ENCODE peak calls at places on chromosomes 5 and 9, in seven cellular contexts. One of them, this sample, is unnamed.

GRCh38 chr9:120755827-120756434 is 37.3 kb downstream of the FBXW2 start:
- DNase-seq in LHCN-M2: peak
- DNase-seq in stimulated activated CD4-positive, alpha-beta T cell treated with anti-CD3 and anti-CD28 coated beads, Interleukin-1b, Interleukin-23, amount 100 ng/mL, for 1 hour: peak
- DNase-seq in OCI-M1: peak
- DNase-seq in HTR-8/SVneo: peak
- DNase-seq in Calu3: peak
- DNase-seq in NCI-H2171: no peak
- DNase-seq in this sample: peak

GRCh38 chr9:107704791-107705190 is 215.2 kb upstream of the KLF4 start:
- DNase-seq in LHCN-M2: no peak
- DNase-seq in stimulated activated CD4-positive, alpha-beta T cell treated with anti-CD3 and anti-CD28 coated beads, Interleukin-1b, Interleukin-23, amount 100 ng/mL, for 1 hour: no peak
- DNase-seq in OCI-M1: no peak
- DNase-seq in HTR-8/SVneo: no peak
- DNase-seq in Calu3: no peak
- DNase-seq in NCI-H2171: no peak
- DNase-seq in this sample: no peak

GRCh38 chr9:94593459-94594345 is at the start of gene FBP2:
- DNase-seq in LHCN-M2: no peak
- DNase-seq in stimulated activated CD4-positive, alpha-beta T cell treated with anti-CD3 and anti-CD28 coated beads, Interleukin-1b, Interleukin-23, amount 100 ng/mL, for 1 hour: no peak
- DNase-seq in OCI-M1: no peak
- DNase-seq in HTR-8/SVneo: no peak
- DNase-seq in Calu3: no peak
- DNase-seq in NCI-H2171: no peak
- DNase-seq in this sample: no peak

GRCh38 chr5:9540791-9541190 is 5.1 kb downstream of the SEMA5A start:
- DNase-seq in LHCN-M2: peak
- DNase-seq in stimulated activated CD4-positive, alpha-beta T cell treated with anti-CD3 and anti-CD28 coated beads, Interleukin-1b, Interleukin-23, amount 100 ng/mL, for 1 hour: no peak
- DNase-seq in OCI-M1: no peak
- DNase-seq in HTR-8/SVneo: no peak
- DNase-seq in Calu3: no peak
- DNase-seq in NCI-H2171: no peak
- DNase-seq in this sample: no peak

GRCh38 chr5:150999704-151000452 is 20.5 kb upstream of the GPX3 start:
- DNase-seq in LHCN-M2: peak
- DNase-seq in stimulated activated CD4-positive, alpha-beta T cell treated with anti-CD3 and anti-CD28 coated beads, Interleukin-1b, Interleukin-23, amount 100 ng/mL, for 1 hour: no peak
- DNase-seq in OCI-M1: no peak
- DNase-seq in HTR-8/SVneo: no peak
- DNase-seq in Calu3: no peak
- DNase-seq in NCI-H2171: no peak
- DNase-seq in this sample: no peak

GRCh38 chr9:72817413-72817812 is 135.4 kb downstream of the ALDH1A1 start:
- DNase-seq in LHCN-M2: no peak
- DNase-seq in stimulated activated CD4-positive, alpha-beta T cell treated with anti-CD3 and anti-CD28 coated beads, Interleukin-1b, Interleukin-23, amount 100 ng/mL, for 1 hour: no peak
- DNase-seq in OCI-M1: no peak
- DNase-seq in HTR-8/SVneo: no peak
- DNase-seq in Calu3: no peak
- DNase-seq in NCI-H2171: no peak
- DNase-seq in this sample: no peak

GRCh38 chr9:128190013-128190412 is 1.4 kb downstream of the CIZ1 start:
- DNase-seq in LHCN-M2: no peak
- DNase-seq in stimulated activated CD4-positive, alpha-beta T cell treated with anti-CD3 and anti-CD28 coated beads, Interleukin-1b, Interleukin-23, amount 100 ng/mL, for 1 hour: no peak
- DNase-seq in OCI-M1: no peak
- DNase-seq in HTR-8/SVneo: no peak
- DNase-seq in Calu3: no peak
- DNase-seq in NCI-H2171: no peak
- DNase-seq in this sample: no peak

GRCh38 chr5:80707645-80708044 is 52.9 kb upstream of the DHFR start:
- DNase-seq in LHCN-M2: peak
- DNase-seq in stimulated activated CD4-positive, alpha-beta T cell treated with anti-CD3 and anti-CD28 coated beads, Interleukin-1b, Interleukin-23, amount 100 ng/mL, for 1 hour: no peak
- DNase-seq in OCI-M1: no peak
- DNase-seq in HTR-8/SVneo: no peak
- DNase-seq in Calu3: no peak
- DNase-seq in NCI-H2171: no peak
- DNase-seq in this sample: no peak

GRCh38 chr5:12023614-12024241 is 119.5 kb upstream of the CTNND2 start:
- DNase-seq in LHCN-M2: peak
- DNase-seq in stimulated activated CD4-positive, alpha-beta T cell treated with anti-CD3 and anti-CD28 coated beads, Interleukin-1b, Interleukin-23, amount 100 ng/mL, for 1 hour: no peak
- DNase-seq in OCI-M1: peak
- DNase-seq in HTR-8/SVneo: peak
- DNase-seq in Calu3: peak
- DNase-seq in NCI-H2171: peak
- DNase-seq in this sample: no peak

GRCh38 chr5:14190194-14191164 is 47.3 kb downstream of the TRIO start:
- DNase-seq in LHCN-M2: peak
- DNase-seq in stimulated activated CD4-positive, alpha-beta T cell treated with anti-CD3 and anti-CD28 coated beads, Interleukin-1b, Interleukin-23, amount 100 ng/mL, for 1 hour: no peak
- DNase-seq in OCI-M1: peak
- DNase-seq in HTR-8/SVneo: peak
- DNase-seq in Calu3: peak
- DNase-seq in NCI-H2171: peak
- DNase-seq in this sample: no peak

GRCh38 chr9:69499401-69499800 is 172.8 kb downstream of the APBA1 start:
- DNase-seq in LHCN-M2: no peak
- DNase-seq in stimulated activated CD4-positive, alpha-beta T cell treated with anti-CD3 and anti-CD28 coated beads, Interleukin-1b, Interleukin-23, amount 100 ng/mL, for 1 hour: no peak
- DNase-seq in OCI-M1: no peak
- DNase-seq in HTR-8/SVneo: no peak
- DNase-seq in Calu3: no peak
- DNase-seq in NCI-H2171: no peak
- DNase-seq in this sample: no peak

GRCh38 chr9:75150512-75150911 is 62.2 kb downstream of the OSTF1 start:
- DNase-seq in LHCN-M2: no peak
- DNase-seq in stimulated activated CD4-positive, alpha-beta T cell treated with anti-CD3 and anti-CD28 coated beads, Interleukin-1b, Interleukin-23, amount 100 ng/mL, for 1 hour: no peak
- DNase-seq in OCI-M1: no peak
- DNase-seq in HTR-8/SVneo: no peak
- DNase-seq in Calu3: no peak
- DNase-seq in NCI-H2171: no peak
- DNase-seq in this sample: no peak

GRCh38 chr5:674630-675011 is 18.5 kb downstream of the TPPP start:
- DNase-seq in LHCN-M2: no peak
- DNase-seq in stimulated activated CD4-positive, alpha-beta T cell treated with anti-CD3 and anti-CD28 coated beads, Interleukin-1b, Interleukin-23, amount 100 ng/mL, for 1 hour: no peak
- DNase-seq in OCI-M1: no peak
- DNase-seq in HTR-8/SVneo: no peak
- DNase-seq in Calu3: peak
- DNase-seq in NCI-H2171: no peak
- DNase-seq in this sample: no peak

GRCh38 chr9:127661342-127661741 is 45.4 kb upstream of the CFAP157 start:
- DNase-seq in LHCN-M2: no peak
- DNase-seq in stimulated activated CD4-positive, alpha-beta T cell treated with anti-CD3 and anti-CD28 coated beads, Interleukin-1b, Interleukin-23, amount 100 ng/mL, for 1 hour: no peak
- DNase-seq in OCI-M1: no peak
- DNase-seq in HTR-8/SVneo: no peak
- DNase-seq in Calu3: no peak
- DNase-seq in NCI-H2171: peak
- DNase-seq in this sample: no peak

GRCh38 chr5:62649476-62650113 is 71.0 kb downstream of the LRRC70 start:
- DNase-seq in LHCN-M2: no peak
- DNase-seq in stimulated activated CD4-positive, alpha-beta T cell treated with anti-CD3 and anti-CD28 coated beads, Interleukin-1b, Interleukin-23, amount 100 ng/mL, for 1 hour: no peak
- DNase-seq in OCI-M1: peak
- DNase-seq in HTR-8/SVneo: no peak
- DNase-seq in Calu3: no peak
- DNase-seq in NCI-H2171: no peak
- DNase-seq in this sample: no peak

GRCh38 chr5:175752826-175753535 is 95.1 kb downstream of the HRH2 start:
- DNase-seq in LHCN-M2: no peak
- DNase-seq in stimulated activated CD4-positive, alpha-beta T cell treated with anti-CD3 and anti-CD28 coated beads, Interleukin-1b, Interleukin-23, amount 100 ng/mL, for 1 hour: no peak
- DNase-seq in OCI-M1: no peak
- DNase-seq in HTR-8/SVneo: no peak
- DNase-seq in Calu3: no peak
- DNase-seq in NCI-H2171: peak
- DNase-seq in this sample: no peak

GRCh38 chr9:121581775-121582600 is 69.4 kb upstream of the DAB2IP start:
- DNase-seq in LHCN-M2: no peak
- DNase-seq in stimulated activated CD4-positive, alpha-beta T cell treated with anti-CD3 and anti-CD28 coated beads, Interleukin-1b, Interleukin-23, amount 100 ng/mL, for 1 hour: no peak
- DNase-seq in OCI-M1: no peak
- DNase-seq in HTR-8/SVneo: no peak
- DNase-seq in Calu3: no peak
- DNase-seq in NCI-H2171: no peak
- DNase-seq in this sample: no peak

GRCh38 chr9:93035821-93036351 is 22.6 kb upstream of the SUSD3 start:
- DNase-seq in LHCN-M2: no peak
- DNase-seq in stimulated activated CD4-positive, alpha-beta T cell treated with anti-CD3 and anti-CD28 coated beads, Interleukin-1b, Interleukin-23, amount 100 ng/mL, for 1 hour: no peak
- DNase-seq in OCI-M1: no peak
- DNase-seq in HTR-8/SVneo: no peak
- DNase-seq in Calu3: no peak
- DNase-seq in NCI-H2171: no peak
- DNase-seq in this sample: no peak

GRCh38 chr5:168468836-168469235 is 17.4 kb upstream of the RARS1 start:
- DNase-seq in LHCN-M2: peak
- DNase-seq in stimulated activated CD4-positive, alpha-beta T cell treated with anti-CD3 and anti-CD28 coated beads, Interleukin-1b, Interleukin-23, amount 100 ng/mL, for 1 hour: no peak
- DNase-seq in OCI-M1: no peak
- DNase-seq in HTR-8/SVneo: peak
- DNase-seq in Calu3: no peak
- DNase-seq in NCI-H2171: no peak
- DNase-seq in this sample: no peak

GRCh38 chr9:20015427-20015931 is 226.6 kb upstream of the SLC24A2 start:
- DNase-seq in LHCN-M2: no peak
- DNase-seq in stimulated activated CD4-positive, alpha-beta T cell treated with anti-CD3 and anti-CD28 coated beads, Interleukin-1b, Interleukin-23, amount 100 ng/mL, for 1 hour: no peak
- DNase-seq in OCI-M1: no peak
- DNase-seq in HTR-8/SVneo: no peak
- DNase-seq in Calu3: no peak
- DNase-seq in NCI-H2171: no peak
- DNase-seq in this sample: no peak

GRCh38 chr5:10133830-10134229 is 115.9 kb downstream of the ATPSCKMT start:
- DNase-seq in LHCN-M2: peak
- DNase-seq in stimulated activated CD4-positive, alpha-beta T cell treated with anti-CD3 and anti-CD28 coated beads, Interleukin-1b, Interleukin-23, amount 100 ng/mL, for 1 hour: no peak
- DNase-seq in OCI-M1: no peak
- DNase-seq in HTR-8/SVneo: no peak
- DNase-seq in Calu3: no peak
- DNase-seq in NCI-H2171: no peak
- DNase-seq in this sample: no peak

GRCh38 chr9:98225015-98225442 is 30.4 kb downstream of the TBC1D2 start:
- DNase-seq in LHCN-M2: no peak
- DNase-seq in stimulated activated CD4-positive, alpha-beta T cell treated with anti-CD3 and anti-CD28 coated beads, Interleukin-1b, Interleukin-23, amount 100 ng/mL, for 1 hour: no peak
- DNase-seq in OCI-M1: no peak
- DNase-seq in HTR-8/SVneo: no peak
- DNase-seq in Calu3: no peak
- DNase-seq in NCI-H2171: peak
- DNase-seq in this sample: no peak

GRCh38 chr5:156149203-156149602 is 177.8 kb upstream of the SGCD start:
- DNase-seq in LHCN-M2: no peak
- DNase-seq in stimulated activated CD4-positive, alpha-beta T cell treated with anti-CD3 and anti-CD28 coated beads, Interleukin-1b, Interleukin-23, amount 100 ng/mL, for 1 hour: no peak
- DNase-seq in OCI-M1: no peak
- DNase-seq in HTR-8/SVneo: no peak
- DNase-seq in Calu3: no peak
- DNase-seq in NCI-H2171: no peak
- DNase-seq in this sample: no peak

GRCh38 chr5:143002459-143003327 is 232.5 kb downstream of the ARHGAP26 start:
- DNase-seq in LHCN-M2: peak
- DNase-seq in stimulated activated CD4-positive, alpha-beta T cell treated with anti-CD3 and anti-CD28 coated beads, Interleukin-1b, Interleukin-23, amount 100 ng/mL, for 1 hour: peak
- DNase-seq in OCI-M1: peak
- DNase-seq in HTR-8/SVneo: peak
- DNase-seq in Calu3: peak
- DNase-seq in NCI-H2171: no peak
- DNase-seq in this sample: no peak

GRCh38 chr5:44842491-44843282 is 33.9 kb downstream of the MRPS30 start:
- DNase-seq in LHCN-M2: no peak
- DNase-seq in stimulated activated CD4-positive, alpha-beta T cell treated with anti-CD3 and anti-CD28 coated beads, Interleukin-1b, Interleukin-23, amount 100 ng/mL, for 1 hour: no peak
- DNase-seq in OCI-M1: no peak
- DNase-seq in HTR-8/SVneo: no peak
- DNase-seq in Calu3: no peak
- DNase-seq in NCI-H2171: no peak
- DNase-seq in this sample: no peak

GRCh38 chr5:93620487-93621339 is 37.7 kb downstream of the NR2F1 start:
- DNase-seq in LHCN-M2: peak
- DNase-seq in stimulated activated CD4-positive, alpha-beta T cell treated with anti-CD3 and anti-CD28 coated beads, Interleukin-1b, Interleukin-23, amount 100 ng/mL, for 1 hour: no peak
- DNase-seq in OCI-M1: peak
- DNase-seq in HTR-8/SVneo: peak
- DNase-seq in Calu3: peak
- DNase-seq in NCI-H2171: peak
- DNase-seq in this sample: no peak

GRCh38 chr5:173808079-173808808 is 79.9 kb upstream of the CPEB4 start:
- DNase-seq in LHCN-M2: no peak
- DNase-seq in stimulated activated CD4-positive, alpha-beta T cell treated with anti-CD3 and anti-CD28 coated beads, Interleukin-1b, Interleukin-23, amount 100 ng/mL, for 1 hour: no peak
- DNase-seq in OCI-M1: peak
- DNase-seq in HTR-8/SVneo: no peak
- DNase-seq in Calu3: no peak
- DNase-seq in NCI-H2171: no peak
- DNase-seq in this sample: no peak

GRCh38 chr5:143143973-143144372 is 259.5 kb downstream of the NR3C1 start:
- DNase-seq in LHCN-M2: peak
- DNase-seq in stimulated activated CD4-positive, alpha-beta T cell treated with anti-CD3 and anti-CD28 coated beads, Interleukin-1b, Interleukin-23, amount 100 ng/mL, for 1 hour: no peak
- DNase-seq in OCI-M1: no peak
- DNase-seq in HTR-8/SVneo: no peak
- DNase-seq in Calu3: no peak
- DNase-seq in NCI-H2171: no peak
- DNase-seq in this sample: no peak

GRCh38 chr9:137316012-137316981 is 14.2 kb upstream of the NRARP start:
- DNase-seq in LHCN-M2: no peak
- DNase-seq in stimulated activated CD4-positive, alpha-beta T cell treated with anti-CD3 and anti-CD28 coated beads, Interleukin-1b, Interleukin-23, amount 100 ng/mL, for 1 hour: no peak
- DNase-seq in OCI-M1: peak
- DNase-seq in HTR-8/SVneo: no peak
- DNase-seq in Calu3: peak
- DNase-seq in NCI-H2171: peak
- DNase-seq in this sample: no peak

GRCh38 chr5:122323132-122323548 is 11.1 kb downstream of the SNCAIP start:
- DNase-seq in LHCN-M2: no peak
- DNase-seq in stimulated activated CD4-positive, alpha-beta T cell treated with anti-CD3 and anti-CD28 coated beads, Interleukin-1b, Interleukin-23, amount 100 ng/mL, for 1 hour: no peak
- DNase-seq in OCI-M1: no peak
- DNase-seq in HTR-8/SVneo: no peak
- DNase-seq in Calu3: no peak
- DNase-seq in NCI-H2171: no peak
- DNase-seq in this sample: no peak

GRCh38 chr5:172050070-172050469 is 43.6 kb upstream of the FBXW11 start:
- DNase-seq in LHCN-M2: no peak
- DNase-seq in stimulated activated CD4-positive, alpha-beta T cell treated with anti-CD3 and anti-CD28 coated beads, Interleukin-1b, Interleukin-23, amount 100 ng/mL, for 1 hour: no peak
- DNase-seq in OCI-M1: no peak
- DNase-seq in HTR-8/SVneo: no peak
- DNase-seq in Calu3: no peak
- DNase-seq in NCI-H2171: no peak
- DNase-seq in this sample: no peak

GRCh38 chr9:96067551-96068076 is 192.1 kb downstream of the ERCC6L2 start:
- DNase-seq in LHCN-M2: no peak
- DNase-seq in stimulated activated CD4-positive, alpha-beta T cell treated with anti-CD3 and anti-CD28 coated beads, Interleukin-1b, Interleukin-23, amount 100 ng/mL, for 1 hour: no peak
- DNase-seq in OCI-M1: no peak
- DNase-seq in HTR-8/SVneo: no peak
- DNase-seq in Calu3: no peak
- DNase-seq in NCI-H2171: no peak
- DNase-seq in this sample: no peak

GRCh38 chr5:124193371-124193789 is 553.1 kb downstream of the ZNF608 start:
- DNase-seq in LHCN-M2: peak
- DNase-seq in stimulated activated CD4-positive, alpha-beta T cell treated with anti-CD3 and anti-CD28 coated beads, Interleukin-1b, Interleukin-23, amount 100 ng/mL, for 1 hour: no peak
- DNase-seq in OCI-M1: no peak
- DNase-seq in HTR-8/SVneo: no peak
- DNase-seq in Calu3: no peak
- DNase-seq in NCI-H2171: no peak
- DNase-seq in this sample: no peak

GRCh38 chr9:125409217-125409636 is 147.6 kb downstream of the GAPVD1 start:
- DNase-seq in LHCN-M2: no peak
- DNase-seq in stimulated activated CD4-positive, alpha-beta T cell treated with anti-CD3 and anti-CD28 coated beads, Interleukin-1b, Interleukin-23, amount 100 ng/mL, for 1 hour: no peak
- DNase-seq in OCI-M1: peak
- DNase-seq in HTR-8/SVneo: no peak
- DNase-seq in Calu3: no peak
- DNase-seq in NCI-H2171: no peak
- DNase-seq in this sample: no peak

GRCh38 chr5:111697881-111698757 is 58.9 kb downstream of the NREP start:
- DNase-seq in LHCN-M2: peak
- DNase-seq in stimulated activated CD4-positive, alpha-beta T cell treated with anti-CD3 and anti-CD28 coated beads, Interleukin-1b, Interleukin-23, amount 100 ng/mL, for 1 hour: no peak
- DNase-seq in OCI-M1: no peak
- DNase-seq in HTR-8/SVneo: peak
- DNase-seq in Calu3: no peak
- DNase-seq in NCI-H2171: no peak
- DNase-seq in this sample: no peak

GRCh38 chr5:80565330-80565729 is 4.8 kb downstream of the ANKRD34B start:
- DNase-seq in LHCN-M2: no peak
- DNase-seq in stimulated activated CD4-positive, alpha-beta T cell treated with anti-CD3 and anti-CD28 coated beads, Interleukin-1b, Interleukin-23, amount 100 ng/mL, for 1 hour: no peak
- DNase-seq in OCI-M1: no peak
- DNase-seq in HTR-8/SVneo: no peak
- DNase-seq in Calu3: peak
- DNase-seq in NCI-H2171: no peak
- DNase-seq in this sample: no peak

GRCh38 chr5:116487045-116487444 is 87.6 kb downstream of the SEMA6A start:
- DNase-seq in LHCN-M2: no peak
- DNase-seq in stimulated activated CD4-positive, alpha-beta T cell treated with anti-CD3 and anti-CD28 coated beads, Interleukin-1b, Interleukin-23, amount 100 ng/mL, for 1 hour: no peak
- DNase-seq in OCI-M1: peak
- DNase-seq in HTR-8/SVneo: no peak
- DNase-seq in Calu3: no peak
- DNase-seq in NCI-H2171: no peak
- DNase-seq in this sample: no peak

GRCh38 chr5:160064441-160064840 is 54.8 kb downstream of the PWWP2A start:
- DNase-seq in LHCN-M2: no peak
- DNase-seq in stimulated activated CD4-positive, alpha-beta T cell treated with anti-CD3 and anti-CD28 coated beads, Interleukin-1b, Interleukin-23, amount 100 ng/mL, for 1 hour: no peak
- DNase-seq in OCI-M1: peak
- DNase-seq in HTR-8/SVneo: no peak
- DNase-seq in Calu3: peak
- DNase-seq in NCI-H2171: no peak
- DNase-seq in this sample: no peak

This sample was measured in stimulated activated CD8-positive, alpha-beta memory T cell treated with anti-CD3 and anti-CD28 coated beads, Interleukin-4, amount 100 ng/mL, for 1 hour.